ENCODE peak calls at places on chromosomes 4 and X, in six cellular contexts. One of them, this sample, is unnamed.

GRCh38 chr4:146545102-146545501 is 23.4 kb upstream of the SLC10A7 start:
- DNase-seq in neural crest cell: no peak
- DNase-seq in NCI-H774: no peak
- DNase-seq in AG08396: peak
- DNase-seq in NCI-H345: no peak
- DNase-seq in HCEC 1CT: peak
- DNase-seq in this sample: peak

GRCh38 chrX:153381684-153382532 is 19.2 kb downstream of the PNMA6E start:
- DNase-seq in neural crest cell: no peak
- DNase-seq in NCI-H774: peak
- DNase-seq in AG08396: peak
- DNase-seq in NCI-H345: peak
- DNase-seq in HCEC 1CT: peak
- DNase-seq in this sample: no peak

GRCh38 chrX:147897117-147897516 is 14.6 kb upstream of the FMR1 start:
- DNase-seq in neural crest cell: no peak
- DNase-seq in NCI-H774: no peak
- DNase-seq in AG08396: no peak
- DNase-seq in NCI-H345: no peak
- DNase-seq in HCEC 1CT: no peak
- DNase-seq in this sample: no peak

GRCh38 chr4:112130903-112131302 is 14.4 kb upstream of the FAM241A start:
- DNase-seq in neural crest cell: no peak
- DNase-seq in NCI-H774: no peak
- DNase-seq in AG08396: no peak
- DNase-seq in NCI-H345: no peak
- DNase-seq in HCEC 1CT: no peak
- DNase-seq in this sample: no peak

GRCh38 chr4:169398294-169398693 is 127.5 kb upstream of the SH3RF1 start:
- DNase-seq in neural crest cell: no peak
- DNase-seq in NCI-H774: no peak
- DNase-seq in AG08396: peak
- DNase-seq in NCI-H345: no peak
- DNase-seq in HCEC 1CT: peak
- DNase-seq in this sample: no peak

GRCh38 chr4:7854697-7855370 is 84.8 kb downstream of the AFAP1 start:
- DNase-seq in neural crest cell: no peak
- DNase-seq in NCI-H774: no peak
- DNase-seq in AG08396: no peak
- DNase-seq in NCI-H345: no peak
- DNase-seq in HCEC 1CT: no peak
- DNase-seq in this sample: no peak

GRCh38 chr4:44145868-44146267 is 302.7 kb downstream of the KCTD8 start:
- DNase-seq in neural crest cell: no peak
- DNase-seq in NCI-H774: no peak
- DNase-seq in AG08396: no peak
- DNase-seq in NCI-H345: no peak
- DNase-seq in HCEC 1CT: no peak
- DNase-seq in this sample: no peak

GRCh38 chrX:34875204-34875603 is 67.4 kb upstream of the FAM47B start:
- DNase-seq in neural crest cell: no peak
- DNase-seq in NCI-H774: peak
- DNase-seq in AG08396: peak
- DNase-seq in NCI-H345: no peak
- DNase-seq in HCEC 1CT: peak
- DNase-seq in this sample: no peak

GRCh38 chr4:189773909-189774308 is 166.8 kb upstream of the FRG1 start:
- DNase-seq in neural crest cell: no peak
- DNase-seq in NCI-H774: no peak
- DNase-seq in AG08396: no peak
- DNase-seq in NCI-H345: no peak
- DNase-seq in HCEC 1CT: no peak
- DNase-seq in this sample: no peak

GRCh38 chr4:21697583-21697982 is 251.0 kb downstream of the KCNIP4 start:
- DNase-seq in neural crest cell: peak
- DNase-seq in NCI-H774: peak
- DNase-seq in AG08396: no peak
- DNase-seq in NCI-H345: no peak
- DNase-seq in HCEC 1CT: no peak
- DNase-seq in this sample: peak

GRCh38 chr4:3073158-3074077 is 920 bp downstream of the HTT-AS start:
- DNase-seq in neural crest cell: peak
- DNase-seq in NCI-H774: no peak
- DNase-seq in AG08396: no peak
- DNase-seq in NCI-H345: no peak
- DNase-seq in HCEC 1CT: no peak
- DNase-seq in this sample: no peak